ENCODE peak calls at places on chromosomes 5 and 9, in four cellular contexts. Y is activated CD8-positive, alpha-beta memory T cell treated with anti-CD3 and anti-CD28 coated beads for 24 hours; S is naive thymus-derived CD4-positive, alpha-beta T cell; A is AG08395. M is an unnamed sample.

GRCh38 chr9:120363697-120364096 is 216.3 kb downstream of the CDK5RAP2 start:
- DNase-seq in Y (peak; percentile 9), S (no peak), A (no peak), M (no peak)

GRCh38 chr5:154273963-154274827 is 83.7 kb downstream of the GALNT10 start:
- DNase-seq in Y (no peak), S (no peak), A (no peak), M (no peak)

GRCh38 chr9:23467276-23467675 is 358.8 kb downstream of the ELAVL2 start:
- DNase-seq in Y (no peak), S (no peak), A (no peak), M (no peak)

GRCh38 chr5:146533260-146533857 is 17.4 kb upstream of the GPR151 start:
- DNase-seq in Y (peak; percentile 86), S (peak; percentile 72), A (peak; percentile 65), M (peak; percentile 54)

GRCh38 chr9:121075251-121076036 is 689 bp downstream of the CNTRL start:
- DNase-seq in Y (no peak), S (peak; percentile 51), A (no peak), M (no peak)

GRCh38 chr9:134040831-134041648 is 15.8 kb downstream of the BRD3OS start:
- DNase-seq in Y (no peak), S (no peak), A (no peak), M (peak; percentile 28)

GRCh38 chr9:137899551-137900360 is 22.2 kb downstream of the CACNA1B start:
- DNase-seq in Y (no peak), S (no peak), A (no peak), M (no peak)

GRCh38 chr9:14215614-14216013 is 98.3 kb downstream of the NFIB start:
- DNase-seq in Y (no peak), S (no peak), A (no peak), M (no peak)

GRCh38 chr5:52799358-52799982 is 11.8 kb downstream of the ITGA1 start:
- DNase-seq in Y (no peak), S (no peak), A (peak; percentile 78), M (peak; percentile 50)

GRCh38 chr5:53233653-53234405 is 124.3 kb upstream of the MOCS2 start:
- DNase-seq in Y (no peak), S (no peak), A (no peak), M (no peak)

M was measured in left ventricle myocardium superior.